ENCODE peak calls at places on chromosome 18, in five cellular contexts. O is ovary, U is SK-N-SH, R is cardiac muscle cell, N is left ventricle myocardium inferior. Z is an unnamed sample.

GRCh38 chr18:69777248-69777647 is 170.4 kb downstream of the CD226 start:
- DNase-seq in O (no peak), U (no peak), R (no peak), N (no peak), Z (no peak)

GRCh38 chr18:63207825-63208224 is 111.7 kb downstream of the BCL2 start:
- DNase-seq in O (no peak), U (no peak), R (no peak), N (no peak), Z (no peak)

GRCh38 chr18:27685071-27685470 is 491.9 kb downstream of the CDH2 start:
- DNase-seq in O (no peak), U (no peak), R (no peak), N (no peak), Z (no peak)

GRCh38 chr18:24227976-24228660 is 89.3 kb downstream of the CABYR start:
- DNase-seq in O (no peak), U (peak; percentile 4), R (no peak), N (no peak), Z (peak; percentile 9)

GRCh38 chr18:46660955-46661749 is 4.1 kb upstream of the LOXHD1 start:
- DNase-seq in O (no peak), U (peak; percentile 48), R (peak; percentile 54), N (no peak), Z (peak; percentile 70)

GRCh38 chr18:74378179-74378682 is 62.6 kb downstream of the C18orf63 start:
- DNase-seq in O (no peak), U (no peak), R (peak; percentile 16), N (no peak), Z (peak; percentile 8)

GRCh38 chr18:34522627-34523026 is 187.5 kb upstream of the DTNA start:
- DNase-seq in O (no peak), U (peak; percentile 5), R (no peak), N (no peak), Z (no peak)

GRCh38 chr18:22345733-22346132 is 72.0 kb downstream of the CTAGE1 start:
- DNase-seq in O (no peak), U (no peak), R (no peak), N (no peak), Z (no peak)

GRCh38 chr18:4282954-4283353 is 172.2 kb downstream of the DLGAP1 start:
- DNase-seq in O (no peak), U (no peak), R (no peak), N (no peak), Z (no peak)

GRCh38 chr18:2406544-2406943 is 164.8 kb downstream of the METTL4 start:
- DNase-seq in O (no peak), U (no peak), R (peak; percentile 40), N (no peak), Z (no peak)

GRCh38 chr18:55452123-55452611 is 135.8 kb downstream of the TCF4 start:
- DNase-seq in O (peak; percentile 10), U (no peak), R (peak; percentile 8), N (no peak), Z (no peak)

GRCh38 chr18:48359626-48360025 is 49.6 kb downstream of the ZBTB7C start:
- DNase-seq in O (peak; percentile 1), U (no peak), R (no peak), N (no peak), Z (no peak)

GRCh38 chr18:30971338-30971956 is 71.1 kb downstream of the DSC3 start:
- DNase-seq in O (no peak), U (peak; percentile 14), R (peak; percentile 41), N (no peak), Z (no peak)

GRCh38 chr18:49668583-49669290 is 106.9 kb downstream of the LIPG start:
- DNase-seq in O (peak; percentile 59), U (no peak), R (peak; percentile 91), N (peak; percentile 66), Z (peak; percentile 41)

GRCh38 chr18:22348521-22349316 is 69.0 kb downstream of the CTAGE1 start:
- DNase-seq in O (peak; percentile 85), U (no peak), R (peak; percentile 94), N (peak; percentile 83), Z (peak; percentile 85)

GRCh38 chr18:63131106-63131943 is 188.2 kb downstream of the BCL2 start:
- DNase-seq in O (peak; percentile 53), U (peak; percentile 53), R (peak; percentile 75), N (no peak), Z (peak; percentile 65)

GRCh38 chr18:3245853-3246635 is 1.6 kb upstream of the MYL12A start:
- DNase-seq in O (peak; percentile 84), U (peak; percentile 77), R (peak; percentile 93), N (peak; percentile 89), Z (peak; percentile 81)

GRCh38 chr18:60018801-60019462 is 119.1 kb downstream of the PMAIP1 start:
- DNase-seq in O (no peak), U (no peak), R (peak; percentile 36), N (no peak), Z (no peak)

GRCh38 chr18:79912994-79913831 is 38.2 kb downstream of the SLC66A2 start:
- DNase-seq in O (no peak), U (no peak), R (no peak), N (no peak), Z (peak; percentile 50)

GRCh38 chr18:7812431-7813063 is 245.4 kb downstream of the PTPRM start:
- DNase-seq in O (no peak), U (no peak), R (peak; percentile 80), N (no peak), Z (no peak)

GRCh38 chr18:3597159-3597977 is 147.4 kb downstream of the TGIF1 start:
- DNase-seq in O (no peak), U (no peak), R (no peak), N (no peak), Z (no peak)

GRCh38 chr18:45014047-45014501 is 333.4 kb downstream of the SETBP1 start:
- DNase-seq in O (peak; percentile 50), U (peak; percentile 6), R (peak; percentile 73), N (no peak), Z (peak; percentile 36)

GRCh38 chr18:50401888-50402287 is 27.0 kb downstream of the SKA1 start:
- DNase-seq in O (peak; percentile 19), U (peak; percentile 54), R (peak; percentile 74), N (peak; percentile 49), Z (peak; percentile 82)

GRCh38 chr18:1999387-1999786 is 571.9 kb downstream of the METTL4 start:
- DNase-seq in O (no peak), U (no peak), R (no peak), N (no peak), Z (no peak)

GRCh38 chr18:79528296-79528695 is 132.6 kb downstream of the NFATC1 start:
- DNase-seq in O (no peak), U (no peak), R (no peak), N (no peak), Z (no peak)

DNA sequence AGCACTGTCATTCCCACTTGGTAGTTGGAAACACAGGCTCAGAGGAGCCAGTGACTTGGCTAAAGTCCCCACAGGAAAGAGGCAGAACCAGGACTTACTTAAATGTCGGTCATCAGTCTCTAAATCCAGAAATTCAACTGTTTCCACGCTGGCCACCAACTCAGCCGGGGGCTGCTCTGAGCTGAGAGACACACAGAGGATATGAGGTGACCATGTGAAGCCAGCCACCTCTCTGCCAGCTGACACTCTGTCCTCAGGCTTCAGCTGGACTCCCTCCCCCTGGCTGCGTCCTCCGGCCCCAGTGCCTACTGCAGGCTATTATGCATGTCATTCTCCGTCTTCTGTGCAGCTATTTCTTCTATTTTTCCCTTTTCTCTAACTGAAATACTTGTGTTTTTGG is 168.9 kb downstream of the ANKRD30B start:
- DNase-seq in O (no peak), U (no peak), R (no peak), N (no peak), Z (no peak)
- H3K36me3 ChIP-seq in O (no peaks in the 10 kb centered on the region), U (no peaks in the 10 kb centered on the region), R (no peaks in the 10 kb centered on the region), N (no peaks in the 10 kb centered on the region), Z (no peaks in the 10 kb centered on the region)

DNA sequence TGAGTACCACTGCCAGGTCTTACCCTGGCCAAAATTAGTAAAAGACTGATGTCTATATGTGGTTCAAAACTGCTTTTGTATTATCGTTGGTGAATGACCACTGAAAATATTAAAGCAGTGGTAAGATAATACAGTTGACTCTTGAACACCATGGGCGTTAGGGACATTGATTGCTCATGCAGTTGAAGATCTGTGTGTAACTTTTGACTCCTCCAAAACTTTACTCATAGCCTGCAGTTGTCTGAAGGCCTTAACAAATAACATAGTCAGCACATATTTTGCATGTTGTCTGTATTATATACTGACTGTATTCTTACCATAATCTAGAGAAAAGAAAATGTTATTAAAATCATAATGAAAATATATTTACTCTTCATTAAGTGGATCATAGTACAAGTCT is 5.8 kb upstream of the ANKRD12 start:
- DNase-seq in O (no peak), U (no peak), R (peak; percentile 21), N (no peak), Z (no peak)
- H3K36me3 ChIP-seq in O (no peaks in the 10 kb centered on the region), U (peaks cover 74% of the 10 kb centered on the region), R (peaks cover 65% of the 10 kb centered on the region), N (peaks cover 73% of the 10 kb centered on the region), Z (peaks cover 26% of the 10 kb centered on the region)

DNA sequence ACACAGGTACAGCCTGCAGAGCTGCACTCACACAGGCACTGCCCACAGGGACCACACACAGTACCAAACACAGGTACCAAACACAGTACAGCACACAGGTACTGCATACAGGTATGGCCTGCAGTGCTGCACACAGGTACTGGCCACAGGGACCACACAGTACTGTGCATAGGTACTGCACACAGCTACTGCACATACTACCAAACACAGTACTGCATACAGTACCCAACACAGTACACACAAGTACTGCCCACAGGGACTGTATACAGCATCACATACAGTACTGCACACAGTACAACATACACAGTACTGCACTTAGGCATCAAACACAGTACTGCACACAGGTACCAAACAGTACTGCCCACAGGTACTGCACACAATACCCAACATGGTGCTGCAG is 74.3 kb downstream of the ZNF236 start:
- DNase-seq in O (no peak), U (no peak), R (no peak), N (no peak), Z (no peak)
- H3K36me3 ChIP-seq in O (no peaks in the 10 kb centered on the region), U (peaks cover 65% of the 10 kb centered on the region), R (peaks cover 48% of the 10 kb centered on the region), N (peaks cover 72% of the 10 kb centered on the region), Z (peaks cover 27% of the 10 kb centered on the region)

DNA sequence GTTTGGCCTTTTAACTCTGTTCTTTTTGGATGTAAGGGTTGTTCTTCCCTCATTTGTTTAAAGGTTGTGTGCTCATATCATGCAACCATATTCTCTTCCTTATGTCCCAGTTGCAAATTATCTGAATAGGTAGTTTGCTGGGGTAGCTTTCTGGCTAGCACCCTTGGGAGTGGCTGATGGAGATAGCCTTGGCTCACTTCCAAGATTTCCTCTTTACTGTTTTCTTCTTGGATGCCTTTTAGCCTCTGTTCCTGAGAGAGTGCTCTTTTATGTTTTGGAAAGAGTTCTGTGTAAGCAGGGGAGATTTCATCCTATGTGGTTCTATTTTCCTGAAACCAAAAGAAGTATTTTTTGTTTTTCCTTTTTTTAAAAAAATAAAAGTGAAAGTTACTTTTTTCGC is 25.4 kb downstream of the USP14 start:
- DNase-seq in O (no peak), U (peak; percentile 3), R (peak; percentile 57), N (no peak), Z (no peak)
- H3K36me3 ChIP-seq in O (no peaks in the 10 kb centered on the region), U (peaks cover 43% of the 10 kb centered on the region), R (peaks cover 17% of the 10 kb centered on the region), N (peaks cover 46% of the 10 kb centered on the region), Z (peaks cover 6% of the 10 kb centered on the region)